ENCODE peak calls at places on chromosomes 13 and 19, in nine cellular contexts. One of them, this sample, is unnamed.

GRCh38 chr19:412356-413355 is 3.7 kb upstream of the C2CD4C start:
- DNase-seq in effector memory CD4-positive, alpha-beta T cell: no peak
- DNase-seq in prostate gland: no peak
- DNase-seq in Right ventricle myocardium superior: peak
- DNase-seq in HT-29: no peak
- DNase-seq in stromal cell of bone marrow: no peak
- DNase-seq in stimulated activated CD4-positive, alpha-beta T cell treated with anti-CD3 and anti-CD28 coated beads, Interleukin-4, amount 100 ng/mL, for 48 hours: no peak
- DNase-seq in GF-D8: no peak
- DNase-seq in NCI-H2029: no peak
- DNase-seq in this sample: no peak

GRCh38 chr13:112769615-112770014 is 79.8 kb downstream of the ATP11A start:
- DNase-seq in HT-29: no peak
- DNase-seq in NCI-H2029: no peak
- DNase-seq in stromal cell of bone marrow: no peak
- DNase-seq in effector memory CD4-positive, alpha-beta T cell: no peak
- DNase-seq in stimulated activated CD4-positive, alpha-beta T cell treated with anti-CD3 and anti-CD28 coated beads, Interleukin-4, amount 100 ng/mL, for 48 hours: no peak
- DNase-seq in GF-D8: no peak
- DNase-seq in prostate gland: no peak
- DNase-seq in Right ventricle myocardium superior: no peak
- DNase-seq in this sample: no peak

GRCh38 chr19:36009220-36009619 is 607 bp upstream of the SYNE4 start:
- DNase-seq in stimulated activated CD4-positive, alpha-beta T cell treated with anti-CD3 and anti-CD28 coated beads, Interleukin-4, amount 100 ng/mL, for 48 hours: peak
- DNase-seq in HT-29: peak
- DNase-seq in GF-D8: no peak
- DNase-seq in effector memory CD4-positive, alpha-beta T cell: no peak
- DNase-seq in prostate gland: peak
- DNase-seq in Right ventricle myocardium superior: peak
- DNase-seq in NCI-H2029: peak
- DNase-seq in stromal cell of bone marrow: no peak
- DNase-seq in this sample: no peak

GRCh38 chr13:31747966-31748365 is 8.6 kb downstream of the RXFP2 start:
- DNase-seq in prostate gland: no peak
- DNase-seq in Right ventricle myocardium superior: no peak
- DNase-seq in stimulated activated CD4-positive, alpha-beta T cell treated with anti-CD3 and anti-CD28 coated beads, Interleukin-4, amount 100 ng/mL, for 48 hours: no peak
- DNase-seq in NCI-H2029: no peak
- DNase-seq in GF-D8: no peak
- DNase-seq in HT-29: no peak
- DNase-seq in stromal cell of bone marrow: no peak
- DNase-seq in effector memory CD4-positive, alpha-beta T cell: no peak
- DNase-seq in this sample: no peak

GRCh38 chr19:16369664-16370576 is 45.3 kb downstream of the KLF2 start:
- DNase-seq in prostate gland: no peak
- DNase-seq in HT-29: no peak
- DNase-seq in NCI-H2029: no peak
- DNase-seq in effector memory CD4-positive, alpha-beta T cell: peak
- DNase-seq in stromal cell of bone marrow: no peak
- DNase-seq in Right ventricle myocardium superior: peak
- DNase-seq in GF-D8: no peak
- DNase-seq in stimulated activated CD4-positive, alpha-beta T cell treated with anti-CD3 and anti-CD28 coated beads, Interleukin-4, amount 100 ng/mL, for 48 hours: no peak
- DNase-seq in this sample: no peak

GRCh38 chr13:67023088-67023893 is 206.8 kb downstream of the PCDH9 start:
- DNase-seq in NCI-H2029: peak
- DNase-seq in stromal cell of bone marrow: peak
- DNase-seq in GF-D8: peak
- DNase-seq in prostate gland: no peak
- DNase-seq in stimulated activated CD4-positive, alpha-beta T cell treated with anti-CD3 and anti-CD28 coated beads, Interleukin-4, amount 100 ng/mL, for 48 hours: no peak
- DNase-seq in effector memory CD4-positive, alpha-beta T cell: no peak
- DNase-seq in HT-29: peak
- DNase-seq in Right ventricle myocardium superior: no peak
- DNase-seq in this sample: peak

GRCh38 chr13:78121459-78122348 is 203.1 kb upstream of the EDNRB start:
- DNase-seq in stromal cell of bone marrow: peak
- DNase-seq in prostate gland: peak
- DNase-seq in GF-D8: peak
- DNase-seq in Right ventricle myocardium superior: peak
- DNase-seq in stimulated activated CD4-positive, alpha-beta T cell treated with anti-CD3 and anti-CD28 coated beads, Interleukin-4, amount 100 ng/mL, for 48 hours: no peak
- DNase-seq in HT-29: peak
- DNase-seq in NCI-H2029: peak
- DNase-seq in effector memory CD4-positive, alpha-beta T cell: peak
- DNase-seq in this sample: peak

GRCh38 chr19:5826531-5827341 is 12.8 kb downstream of the FUT6 start:
- DNase-seq in effector memory CD4-positive, alpha-beta T cell: no peak
- DNase-seq in NCI-H2029: peak
- DNase-seq in stromal cell of bone marrow: no peak
- DNase-seq in stimulated activated CD4-positive, alpha-beta T cell treated with anti-CD3 and anti-CD28 coated beads, Interleukin-4, amount 100 ng/mL, for 48 hours: no peak
- DNase-seq in HT-29: peak
- DNase-seq in GF-D8: peak
- DNase-seq in Right ventricle myocardium superior: peak
- DNase-seq in prostate gland: peak
- DNase-seq in this sample: no peak